ENCODE peak calls at places on chromosomes 11 and 22, in nine cellular contexts. P is colonic mucosa; J is body of pancreas; L is fibroblast of lung; A is AG04450; E is astrocyte of the spinal cord; M is H7; S is CD4-positive, alpha-beta memory T cell; O is cardiac fibroblast. Z is an unnamed sample.

GRCh38 chr11:62856333-62856910 is 17.0 kb upstream of the WDR74 start:
- DNase-seq in P (no peak), J (no peak), L (no peak), A (no peak), E (peak; percentile 28), M (no peak), S (no peak), O (no peak), Z (no peak)

GRCh38 chr11:124791626-124792341 is 8.4 kb downstream of the MSANTD2 start:
- DNase-seq in P (no peak), J (no peak), L (peak; percentile 40), A (no peak), E (no peak), M (no peak), S (no peak), O (peak; percentile 24), Z (no peak)

GRCh38 chr11:27468643-27469332 is 3.8 kb downstream of the LGR4 start:
- DNase-seq in P (peak; percentile 40), J (peak; percentile 60), L (no peak), A (no peak), E (peak; percentile 44), M (no peak), S (no peak), O (peak; percentile 84), Z (no peak)

GRCh38 chr11:61364012-61364396 is 1.8 kb downstream of the TMEM138 start:
- DNase-seq in P (no peak), J (no peak), L (no peak), A (no peak), E (no peak), M (no peak), S (no peak), O (no peak), Z (no peak)

GRCh38 chr11:112925516-112926310 is 35.5 kb upstream of the NCAM1 start:
- DNase-seq in P (no peak), J (no peak), L (no peak), A (no peak), E (no peak), M (no peak), S (no peak), O (no peak), Z (no peak)

GRCh38 chr22:22681221-22681739 is 36.9 kb downstream of the GGTLC2 start:
- DNase-seq in P (no peak), J (no peak), L (peak; percentile 42), A (no peak), E (no peak), M (no peak), S (no peak), O (no peak), Z (no peak)

GRCh38 chr11:48880021-48880441 is 103.7 kb downstream of the TRIM51G start:
- DNase-seq in P (no peak), J (no peak), L (no peak), A (no peak), E (no peak), M (no peak), S (no peak), O (no peak), Z (no peak)

GRCh38 chr11:33988586-33989370 is 62.8 kb upstream of the CAPRIN1 start:
- DNase-seq in P (no peak), J (no peak), L (no peak), A (no peak), E (no peak), M (no peak), S (no peak), O (no peak), Z (no peak)

GRCh38 chr11:61795459-61795858 is 2.7 kb downstream of the FEN1 start:
- DNase-seq in P (no peak), J (no peak), L (no peak), A (no peak), E (no peak), M (no peak), S (no peak), O (no peak), Z (no peak)

GRCh38 chr11:27909386-27909785 is 198.6 kb downstream of the KIF18A start:
- DNase-seq in P (no peak), J (no peak), L (no peak), A (no peak), E (no peak), M (no peak), S (no peak), O (no peak), Z (no peak)

GRCh38 chr22:45880732-45881523 is 96.0 kb downstream of the WNT7B start:
- DNase-seq in P (no peak), J (no peak), L (no peak), A (no peak), E (no peak), M (peak; percentile 83), S (no peak), O (no peak), Z (no peak)
- H3K4me3 ChIP-seq in P (no peak overlapping the region), J (no peak overlapping the region), L (no peak overlapping the region), A (peak overlapping the region; percentile 1), E (no peak overlapping the region), M (no peak overlapping the region), S (no peak overlapping the region), O (no peak overlapping the region), Z (no peak overlapping the region)

GRCh38 chr11:32069361-32070058 is 21.4 kb upstream of the RCN1 start:
- DNase-seq in P (no peak), J (no peak), L (no peak), A (no peak), E (no peak), M (no peak), S (no peak), O (no peak), Z (no peak)
- H3K4me3 ChIP-seq in P (no peak overlapping the region), J (no peak overlapping the region), L (no peak overlapping the region), A (no peak overlapping the region), E (no peak overlapping the region), M (no peak overlapping the region), S (no peak overlapping the region), O (no peak overlapping the region), Z (no peak overlapping the region)

GRCh38 chr22:37242395-37242918 is 1.6 kb downstream of the RAC2 start:
- DNase-seq in P (peak; percentile 68), J (peak; percentile 34), L (no peak), A (no peak), E (no peak), M (peak; percentile 57), S (peak; percentile 90), O (peak; percentile 61), Z (no peak)
- H3K4me3 ChIP-seq in P (peak overlapping the region; percentile 57), J (no peak overlapping the region), L (no peak overlapping the region), A (no peak overlapping the region), E (no peak overlapping the region), M (no peak overlapping the region), S (peak overlapping the region; percentile 89), O (peak overlapping the region; percentile 71), Z (no peak overlapping the region)

DNA sequence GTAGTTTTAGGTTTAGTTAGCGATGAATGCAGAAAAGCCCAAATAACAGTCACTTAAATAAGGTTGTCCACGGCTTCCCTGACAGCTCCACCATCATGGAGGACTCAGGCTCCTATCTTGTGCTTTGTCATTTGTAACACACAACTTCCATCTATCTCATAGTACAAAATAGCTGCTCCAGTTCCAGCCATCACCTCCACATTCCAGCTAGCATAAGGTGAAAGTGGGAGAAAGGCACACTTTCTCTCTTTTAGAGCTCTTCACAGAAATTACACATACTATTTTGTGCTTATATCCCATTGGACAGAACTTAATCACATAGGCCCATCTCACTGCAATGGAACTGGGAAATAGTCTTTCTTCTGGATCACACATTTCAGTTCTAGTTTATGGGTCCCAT is 8.7 kb downstream of the THY1 start:
- DNase-seq in P (no peak), J (no peak), L (no peak), A (no peak), E (no peak), M (no peak), S (no peak), O (no peak), Z (no peak)
- H3K4me3 ChIP-seq in P (no peak overlapping the region), J (no peak overlapping the region), L (no peak overlapping the region), A (no peak overlapping the region), E (no peak overlapping the region), M (no peak overlapping the region), S (no peak overlapping the region), O (no peak overlapping the region), Z (no peak overlapping the region)

GRCh38 chr11:71339178-71339881 is 87.0 kb upstream of the SHANK2 start:
- DNase-seq in P (no peak), J (no peak), L (no peak), A (no peak), E (no peak), M (no peak), S (no peak), O (no peak), Z (no peak)
- H3K4me3 ChIP-seq in P (no peak overlapping the region), J (no peak overlapping the region), L (peak overlapping the region; percentile 12), A (peak overlapping the region; percentile 7), E (no peak overlapping the region), M (no peak overlapping the region), S (no peak overlapping the region), O (no peak overlapping the region), Z (no peak overlapping the region)

GRCh38 chr11:15968461-15969130 is 387.8 kb downstream of the SOX6 start:
- DNase-seq in P (peak; percentile 20), J (no peak), L (peak; percentile 19), A (no peak), E (peak; percentile 28), M (no peak), S (no peak), O (peak; percentile 30), Z (no peak)
- H3K4me3 ChIP-seq in P (no peak overlapping the region), J (no peak overlapping the region), L (no peak overlapping the region), A (no peak overlapping the region), E (no peak overlapping the region), M (no peak overlapping the region), S (no peak overlapping the region), O (no peak overlapping the region), Z (no peak overlapping the region)

Z was measured in skeletal muscle cell.